ENCODE peak calls at places on chromosomes 5 and 9, in eight cellular contexts. V, L, D, X, Z, F, J and H are unnamed samples.

GRCh38 chr9:14661421-14662059 is 31.7 kb downstream of the ZDHHC21 start:
- DNase-seq in V (no peak), L (no peak), D (no peak), X (no peak), Z (peak; percentile 38), F (no peak), J (no peak), H (no peak)

GRCh38 chr9:93580654-93581380 is 4.4 kb downstream of the PHF2 start:
- DNase-seq in V (no peak), L (peak; percentile 30), D (no peak), X (no peak), Z (no peak), F (peak; percentile 40), J (peak; percentile 12), H (peak; percentile 16)

GRCh38 chr9:88326024-88326423 is 62.2 kb upstream of the SPIN1 start:
- DNase-seq in V (no peak), L (no peak), D (no peak), X (no peak), Z (no peak), F (no peak), J (no peak), H (no peak)

GRCh38 chr9:19512432-19512831 is 103.6 kb downstream of the ACER2 start:
- DNase-seq in V (no peak), L (no peak), D (no peak), X (no peak), Z (no peak), F (no peak), J (no peak), H (no peak)

GRCh38 chr5:53944981-53945380 is 365.4 kb downstream of the ARL15 start:
- DNase-seq in V (no peak), L (no peak), D (no peak), X (no peak), Z (peak; percentile 23), F (no peak), J (no peak), H (no peak)

GRCh38 chr5:32613050-32613672 is 27.8 kb downstream of the SUB1 start:
- DNase-seq in V (peak; percentile 78), L (peak; percentile 87), D (peak; percentile 86), X (peak; percentile 76), Z (peak; percentile 76), F (peak; percentile 83), J (peak; percentile 84), H (peak; percentile 68)

GRCh38 chr5:146568161-146568560 is 52.2 kb upstream of the GPR151 start:
- DNase-seq in V (no peak), L (no peak), D (no peak), X (no peak), Z (no peak), F (no peak), J (no peak), H (no peak)

GRCh38 chr5:30957591-30957990 is 235.9 kb upstream of the CDH6 start:
- DNase-seq in V (no peak), L (no peak), D (no peak), X (no peak), Z (no peak), F (no peak), J (no peak), H (no peak)

GRCh38 chr5:14834584-14835540 is 36.7 kb downstream of the ANKH start:
- DNase-seq in V (no peak), L (no peak), D (no peak), X (no peak), Z (no peak), F (no peak), J (no peak), H (no peak)

GRCh38 chr5:172904643-172905345 is 54.4 kb upstream of the RPL26L1 start:
- DNase-seq in V (peak; percentile 90), L (peak; percentile 96), D (peak; percentile 89), X (peak; percentile 95), Z (peak; percentile 78), F (peak; percentile 95), J (peak; percentile 72), H (peak; percentile 97)

GRCh38 chr9:89173072-89173471 is 5.5 kb downstream of the SHC3 start:
- DNase-seq in V (no peak), L (no peak), D (no peak), X (no peak), Z (no peak), F (no peak), J (no peak), H (no peak)

GRCh38 chr5:41176952-41177351 is 36.4 kb downstream of the C6 start:
- DNase-seq in V (no peak), L (no peak), D (no peak), X (no peak), Z (no peak), F (no peak), J (no peak), H (no peak)

GRCh38 chr9:99966720-99967119 is 60.3 kb downstream of the STX17 start:
- DNase-seq in V (no peak), L (peak; percentile 27), D (no peak), X (no peak), Z (peak; percentile 35), F (no peak), J (no peak), H (no peak)

GRCh38 chr9:127555830-127556820 is 56.0 kb upstream of the STXBP1 start:
- DNase-seq in V (peak; percentile 91), L (peak; percentile 70), D (peak; percentile 75), X (peak; percentile 94), Z (peak; percentile 90), F (no peak), J (peak; percentile 81), H (peak; percentile 88)

GRCh38 chr5:158422653-158423505 is 563.9 kb upstream of the CLINT1 start:
- DNase-seq in V (peak; percentile 10), L (no peak), D (no peak), X (peak; percentile 17), Z (no peak), F (no peak), J (peak; percentile 62), H (no peak)

GRCh38 chr9:30774326-30774725 is 1610.1 kb upstream of the ACO1 start:
- DNase-seq in V (no peak), L (no peak), D (no peak), X (no peak), Z (peak; percentile 41), F (no peak), J (no peak), H (no peak)

GRCh38 chr5:6162175-6162574 is 216.2 kb downstream of the MED10 start:
- DNase-seq in V (no peak), L (no peak), D (no peak), X (no peak), Z (no peak), F (peak; percentile 49), J (no peak), H (no peak)

GRCh38 chr9:129182625-129183494 is 4.8 kb upstream of the IER5L start:
- DNase-seq in V (peak; percentile 77), L (no peak), D (peak; percentile 53), X (no peak), Z (peak; percentile 71), F (no peak), J (no peak), H (no peak)

GRCh38 chr5:79318935-79319614 is 83.1 kb downstream of the JMY start:
- DNase-seq in V (no peak), L (no peak), D (no peak), X (no peak), Z (peak; percentile 72), F (no peak), J (no peak), H (no peak)

GRCh38 chr9:111959468-111959941 is 62.9 kb downstream of the UGCG start:
- DNase-seq in V (no peak), L (peak; percentile 63), D (peak; percentile 67), X (no peak), Z (peak; percentile 73), F (no peak), J (no peak), H (no peak)

DNA sequence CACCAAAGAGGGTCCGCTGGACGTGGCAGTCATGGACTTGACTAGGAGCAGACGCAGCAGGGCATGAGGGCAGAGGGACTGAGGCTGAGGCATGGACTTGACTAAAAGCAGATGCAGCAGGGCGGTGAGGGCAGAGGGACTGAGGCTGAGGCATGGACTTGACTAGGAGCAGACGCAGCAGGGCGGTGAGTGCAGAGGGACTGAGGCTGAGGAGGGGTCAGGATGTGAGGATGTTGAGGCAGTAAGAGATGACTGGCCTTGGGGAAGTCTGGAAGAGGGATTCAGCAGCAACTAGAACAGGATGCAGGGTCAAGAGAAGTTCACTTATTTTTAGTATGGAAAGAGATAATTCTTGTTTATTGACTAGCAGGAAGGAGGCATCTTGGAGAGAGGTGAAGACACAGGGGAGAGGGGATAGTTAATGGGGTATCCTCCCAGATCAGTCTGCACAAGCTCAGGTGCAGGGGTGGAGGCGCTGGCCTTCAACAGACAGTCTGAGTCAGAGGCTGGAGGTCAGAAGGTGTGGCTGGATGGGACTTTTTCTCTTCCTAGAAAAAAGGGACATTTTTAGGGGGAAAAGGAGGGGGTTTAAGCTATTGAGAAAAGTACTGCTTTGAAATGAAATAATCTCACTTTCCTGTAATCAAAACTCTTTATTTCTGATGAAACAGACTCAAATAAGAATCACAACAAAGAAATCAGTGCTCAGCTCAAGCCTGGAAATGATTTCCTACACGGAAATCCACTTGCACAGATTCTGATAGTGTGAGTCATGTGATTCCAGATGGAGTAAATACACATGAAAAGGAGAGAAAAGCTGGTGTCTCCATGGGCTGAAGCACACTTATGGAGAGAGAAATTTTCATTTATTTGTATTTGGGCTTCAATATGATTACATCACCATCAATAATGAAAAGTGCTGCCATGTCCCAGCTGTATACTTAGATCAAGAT is 130.9 kb downstream of the PALM2AKAP2 start:
- DNase-seq in V (peak; percentile 17), L (no peak), D (peak; percentile 60), X (no peak), Z (peak; percentile 64), F (no peak), J (no peak), H (no peak)
- TF ChIP-seq POLR2A in V (no peak), L (no peak), D (no peak), X (no peak), Z (no peak), F (no peak), J (no peak), H (no peak)

GRCh38 chr9:109181284-109181683 is 14.2 kb upstream of the FRRS1L start:
- DNase-seq in V (no peak), L (no peak), D (no peak), X (no peak), Z (no peak), F (no peak), J (no peak), H (no peak)
- TF ChIP-seq CTCF in V (no peak), L (no peak), D (no peak), X (no peak), Z (no peak), F (no peak), J (no peak), H (no peak)

GRCh38 chr5:150461231-150461630 is 11.7 kb upstream of the RPS14 start:
- DNase-seq in V (no peak), L (no peak), D (peak; percentile 56), X (no peak), Z (no peak), F (no peak), J (peak; percentile 36), H (no peak)
- TF ChIP-seq POLR2A in V (no peak), L (no peak), D (no peak), X (no peak), Z (no peak), F (no peak), J (no peak), H (no peak)

DNA sequence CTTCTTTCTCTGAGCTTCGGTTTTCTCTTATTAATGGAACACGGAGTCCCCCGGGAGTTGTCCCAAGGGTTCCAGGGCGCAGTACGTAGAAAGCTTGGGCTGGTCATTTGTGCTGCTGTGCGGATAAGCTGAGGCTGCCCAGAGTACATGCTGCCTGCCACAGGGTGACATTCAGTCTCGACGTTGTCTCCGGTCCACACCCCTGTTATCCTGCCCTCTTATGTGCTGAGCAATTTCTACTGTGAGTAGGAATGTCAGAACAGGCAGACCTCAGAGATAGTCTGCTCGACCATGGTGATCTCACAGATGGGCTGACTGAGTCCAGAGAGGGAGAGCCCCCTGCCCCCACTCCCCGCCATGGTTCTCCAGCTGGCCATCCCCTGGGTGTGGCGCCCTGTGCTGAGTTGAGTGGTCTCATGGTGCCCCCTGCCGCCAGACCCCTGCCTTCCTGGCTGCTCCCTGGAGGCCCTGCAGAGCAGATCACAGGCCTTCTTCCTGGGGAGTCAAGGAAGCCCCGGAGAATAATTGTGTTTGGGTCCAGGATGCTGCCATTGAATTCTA is 124.0 kb downstream of the RGS3 start:
- DNase-seq in V (no peak), L (no peak), D (no peak), X (no peak), Z (no peak), F (no peak), J (peak; percentile 71), H (no peak)
- TF ChIP-seq CTCF in V (no peak), L (peak; percentile 44), D (no peak), X (no peak), Z (no peak), F (peak; percentile 28), J (no peak), H (no peak)